ENCODE peak calls at places on chromosomes 7 and 10, in six cellular contexts. J, S, A, N, Z and P are unnamed samples.

GRCh38 chr10:122910310-122910709 is at the start of gene FAM24A:
- DNase-seq in J (no peak), S (no peak), A (no peak), N (no peak), Z (no peak), P (no peak)

GRCh38 chr7:8295638-8296361 is 33.8 kb upstream of the ICA1 start:
- DNase-seq in J (no peak), S (peak; percentile 81), A (peak; percentile 82), N (peak; percentile 72), Z (peak; percentile 54), P (peak; percentile 83)

GRCh38 chr7:30915751-30916150 is 4.1 kb downstream of the AQP1 start:
- DNase-seq in J (no peak), S (no peak), A (no peak), N (no peak), Z (no peak), P (no peak)

GRCh38 chr10:71657604-71658348 is 61.8 kb downstream of the C10orf105 start:
- DNase-seq in J (no peak), S (no peak), A (no peak), N (peak; percentile 37), Z (no peak), P (no peak)

GRCh38 chr10:125157473-125157865 is 2.9 kb downstream of the CTBP2 start:
- DNase-seq in J (no peak), S (no peak), A (peak; percentile 14), N (no peak), Z (no peak), P (no peak)

GRCh38 chr10:122618461-122619165 is 58.1 kb downstream of the DMBT1 start:
- DNase-seq in J (no peak), S (no peak), A (no peak), N (no peak), Z (no peak), P (no peak)

GRCh38 chr10:99325261-99325660 is 3.9 kb upstream of the CNNM1 start:
- DNase-seq in J (no peak), S (no peak), A (no peak), N (no peak), Z (no peak), P (no peak)

GRCh38 chr10:98778277-98778759 is 331.6 kb upstream of the HPS1 start:
- DNase-seq in J (no peak), S (no peak), A (no peak), N (no peak), Z (no peak), P (no peak)

GRCh38 chr10:132577350-132578005 is 39.9 kb downstream of the INPP5A start:
- DNase-seq in J (no peak), S (no peak), A (no peak), N (no peak), Z (no peak), P (no peak)

GRCh38 chr7:1665721-1666250 is 4.3 kb upstream of the ELFN1 start:
- DNase-seq in J (no peak), S (no peak), A (peak; percentile 33), N (peak; percentile 35), Z (peak; percentile 39), P (no peak)

GRCh38 chr7:75740846-75741497 is 2.2 kb upstream of the HIP1 start:
- DNase-seq in J (no peak), S (no peak), A (no peak), N (no peak), Z (peak; percentile 59), P (no peak)

GRCh38 chr10:3500408-3500856 is 284.6 kb downstream of the KLF6 start:
- DNase-seq in J (no peak), S (no peak), A (peak; percentile 99), N (peak; percentile 89), Z (no peak), P (no peak)

GRCh38 chr10:27390681-27391080 is 113.4 kb upstream of the RAB18 start:
- DNase-seq in J (no peak), S (no peak), A (peak; percentile 52), N (no peak), Z (no peak), P (no peak)

GRCh38 chr10:59362184-59362966 is at the start of gene FAM13C:
- DNase-seq in J (no peak), S (no peak), A (peak; percentile 56), N (peak; percentile 66), Z (peak; percentile 69), P (no peak)

GRCh38 chr7:100867040-100867795 is at the start of gene TRIP6:
- DNase-seq in J (peak; percentile 18), S (no peak), A (peak; percentile 94), N (peak; percentile 83), Z (peak; percentile 97), P (peak; percentile 66)

GRCh38 chr10:110008518-110009339 is 945 bp downstream of the ADD3 start:
- DNase-seq in J (peak; percentile 13), S (no peak), A (no peak), N (peak; percentile 15), Z (peak; percentile 58), P (no peak)

GRCh38 chr7:1210321-1210978 is 22.2 kb upstream of the UNCX start:
- DNase-seq in J (no peak), S (no peak), A (no peak), N (no peak), Z (no peak), P (no peak)

GRCh38 chr10:93435621-93436385 is 46.3 kb downstream of the MYOF start:
- DNase-seq in J (no peak), S (no peak), A (peak; percentile 65), N (peak; percentile 61), Z (no peak), P (no peak)

GRCh38 chr7:43211693-43212092 is 99.2 kb downstream of the HECW1 start:
- DNase-seq in J (no peak), S (no peak), A (peak; percentile 24), N (no peak), Z (no peak), P (no peak)